ENCODE peak calls at places on chromosomes 11 and 22, in four cellular contexts. U, B, I and K are unnamed samples.
A peak's percentile ranks its signal among the peaks of the same experiment; 100 is the strongest.

GRCh38 chr11:109138200-109138599 is 283.8 kb upstream of the C11orf87 start:
- DNase-seq in I (no peak), U (peak; percentile 31), B (no peak), K (no peak)

GRCh38 chr11:96065379-96065778 is 141.5 kb upstream of the MTMR2 start:
- DNase-seq in B (no peak), I (no peak), U (peak; percentile 33), K (no peak)

GRCh38 chr11:97687106-97687505 is 1297.3 kb downstream of the JRKL start:
- DNase-seq in B (no peak), I (no peak), U (no peak), K (no peak)

GRCh38 chr11:62791501-62792192 is at the start of gene TMEM223:
- DNase-seq in I (peak; percentile 85), B (peak; percentile 94), U (peak; percentile 70), K (no peak)

GRCh38 chr11:16412525-16413194 is 56.3 kb upstream of the SOX6 start:
- DNase-seq in U (no peak), B (no peak), I (no peak), K (no peak)

GRCh38 chr22:48099671-48100070 is 1337.2 kb downstream of the TBC1D22A start:
- DNase-seq in U (no peak), B (peak; percentile 38), I (no peak), K (no peak)

GRCh38 chr22:22935546-22936157 is 48.0 kb downstream of the IGLL5 start:
- DNase-seq in I (no peak), B (no peak), U (no peak), K (no peak)

GRCh38 chr11:32184057-32185055 is 93.5 kb downstream of the RCN1 start:
- DNase-seq in U (no peak), B (no peak), I (no peak), K (no peak)

GRCh38 chr11:87180743-87181142 is 143.0 kb downstream of the TMEM135 start:
- DNase-seq in B (no peak), I (no peak), U (peak; percentile 85), K (no peak)

GRCh38 chr11:9700105-9700801 is 36.4 kb downstream of the SWAP70 start:
- DNase-seq in I (no peak), U (no peak), B (no peak), K (peak; percentile 64)

GRCh38 chr11:11430431-11430830 is 77.4 kb upstream of the CSNK2A3 start:
- DNase-seq in I (no peak), B (no peak), U (no peak), K (no peak)

GRCh38 chr11:65334696-65335295 is 1.1 kb downstream of the DPF2 start:
- DNase-seq in I (no peak), B (no peak), U (no peak), K (no peak)

GRCh38 chr11:3046190-3046589 is 11.0 kb downstream of the CARS1 start:
- DNase-seq in I (no peak), U (no peak), B (no peak), K (no peak)

GRCh38 chr11:105179542-105180278 is 40.1 kb upstream of the CARD18 start:
- DNase-seq in I (no peak), B (no peak), U (no peak), K (peak; percentile 14)

GRCh38 chr22:43217285-43218030 is 30.5 kb upstream of the TTLL12 start:
- DNase-seq in B (no peak), I (no peak), U (no peak), K (no peak)

GRCh38 chr11:116948375-116948774 is 111.0 kb upstream of the APOA1 start:
- DNase-seq in I (no peak), B (no peak), U (no peak), K (no peak)

GRCh38 chr11:130166457-130166784 is 6.8 kb downstream of the ST14 start:
- DNase-seq in I (no peak), B (no peak), U (peak; percentile 89), K (no peak)

GRCh38 chr11:128689946-128690745 is 3.7 kb upstream of the FLI1 start:
- DNase-seq in I (no peak), U (no peak), B (no peak), K (no peak)

GRCh38 chr11:34483475-34483874 is 30.1 kb downstream of the ELF5 start:
- DNase-seq in I (no peak), B (no peak), U (no peak), K (no peak)

GRCh38 chr11:12674571-12674935 is 332 bp downstream of the TEAD1 start:
- DNase-seq in U (no peak), I (no peak), B (peak; percentile 79), K (no peak)

DNA sequence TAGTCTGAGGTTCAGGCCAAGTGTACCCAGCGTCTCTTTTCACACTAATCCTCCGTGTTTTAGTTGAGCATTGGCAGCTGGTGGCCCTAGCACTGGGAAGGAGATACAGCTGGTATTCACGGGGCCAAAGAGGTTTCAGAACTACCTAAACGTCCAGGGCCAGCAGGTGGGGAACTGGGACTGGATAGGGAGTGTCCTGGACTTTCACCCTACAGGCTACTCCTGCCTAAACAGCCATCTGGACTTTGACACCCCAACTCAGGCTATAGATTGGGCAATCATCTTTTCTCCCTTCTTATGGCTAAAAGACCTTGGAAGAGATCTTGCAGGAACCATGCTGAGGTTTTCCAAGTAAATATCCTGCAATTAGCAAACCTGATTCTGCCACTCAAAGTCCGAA is 2.8 kb downstream of the SPON1 start:
- DNase-seq in B (no peak), U (no peak), I (no peak), K (no peak)
- H3K4me3 ChIP-seq in B (no peak overlapping the region), U (no peak overlapping the region), I (no peak overlapping the region), K (no peak overlapping the region)

GRCh38 chr11:24779791-24780190 is 282.9 kb downstream of the LUZP2 start:
- DNase-seq in U (no peak), B (no peak), I (no peak), K (no peak)

GRCh38 chr11:24781288-24781687 is 284.4 kb downstream of the LUZP2 start:
- DNase-seq in B (no peak), U (no peak), I (no peak), K (no peak)
- TF ChIP-seq CTCF in B (no peak), U (no peak), I (no peak), K (no peak)

GRCh38 chr11:46392421-46393230 is 1.1 kb upstream of the CHRM4 start:
- DNase-seq in I (peak; percentile 85), U (peak; percentile 71), B (peak; percentile 92), K (peak; percentile 42)
- H3K4me3 ChIP-seq in I (no peak overlapping the region), U (peak overlapping the region; percentile 44), B (peak overlapping the region; percentile 54), K (no peak overlapping the region)

DNA sequence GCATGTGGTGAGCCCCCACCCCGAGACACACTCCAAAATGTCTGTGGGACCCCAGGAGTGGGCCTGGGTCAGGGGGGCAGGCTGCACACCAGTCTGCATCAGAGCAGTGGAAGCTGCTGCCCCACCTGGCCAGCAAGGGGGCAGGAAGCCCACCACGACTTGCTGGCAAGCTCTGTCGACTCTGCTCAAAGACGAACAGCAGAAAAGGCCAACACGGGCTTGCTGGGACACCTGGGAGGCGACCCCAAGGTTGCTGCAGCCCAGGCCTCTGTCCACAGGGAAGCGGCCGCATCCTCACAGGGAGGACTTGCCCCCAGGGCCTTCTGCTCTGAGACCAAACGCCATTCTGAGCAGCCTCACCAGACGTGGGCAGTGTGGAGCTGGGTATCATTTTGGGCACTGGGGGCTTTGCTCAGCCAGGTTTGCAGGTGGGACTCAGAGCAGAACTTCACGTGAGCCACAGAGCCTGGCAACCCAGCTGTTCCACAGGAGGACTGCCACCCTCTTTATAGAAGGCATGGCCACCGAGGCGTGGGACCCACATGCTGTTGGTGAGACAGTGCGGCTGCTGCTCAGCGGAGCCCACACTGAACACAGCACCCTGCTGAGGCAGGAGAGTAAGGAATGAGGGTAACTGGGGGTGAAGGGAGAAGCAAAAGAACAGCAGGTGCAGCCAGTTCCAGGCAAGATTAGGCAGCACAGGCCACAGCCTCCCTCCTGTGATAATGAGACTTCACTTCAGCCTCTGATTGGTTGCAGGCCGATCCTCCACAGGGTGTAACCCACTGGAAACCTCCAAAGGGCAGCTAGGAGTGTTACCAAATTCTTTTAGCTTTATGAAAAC is 11.0 kb downstream of the IL17REL start:
- DNase-seq in U (no peak), B (no peak), I (no peak), K (no peak)
- TF ChIP-seq CTCF in U (no peak), B (no peak), I (no peak), K (no peak)

DNA sequence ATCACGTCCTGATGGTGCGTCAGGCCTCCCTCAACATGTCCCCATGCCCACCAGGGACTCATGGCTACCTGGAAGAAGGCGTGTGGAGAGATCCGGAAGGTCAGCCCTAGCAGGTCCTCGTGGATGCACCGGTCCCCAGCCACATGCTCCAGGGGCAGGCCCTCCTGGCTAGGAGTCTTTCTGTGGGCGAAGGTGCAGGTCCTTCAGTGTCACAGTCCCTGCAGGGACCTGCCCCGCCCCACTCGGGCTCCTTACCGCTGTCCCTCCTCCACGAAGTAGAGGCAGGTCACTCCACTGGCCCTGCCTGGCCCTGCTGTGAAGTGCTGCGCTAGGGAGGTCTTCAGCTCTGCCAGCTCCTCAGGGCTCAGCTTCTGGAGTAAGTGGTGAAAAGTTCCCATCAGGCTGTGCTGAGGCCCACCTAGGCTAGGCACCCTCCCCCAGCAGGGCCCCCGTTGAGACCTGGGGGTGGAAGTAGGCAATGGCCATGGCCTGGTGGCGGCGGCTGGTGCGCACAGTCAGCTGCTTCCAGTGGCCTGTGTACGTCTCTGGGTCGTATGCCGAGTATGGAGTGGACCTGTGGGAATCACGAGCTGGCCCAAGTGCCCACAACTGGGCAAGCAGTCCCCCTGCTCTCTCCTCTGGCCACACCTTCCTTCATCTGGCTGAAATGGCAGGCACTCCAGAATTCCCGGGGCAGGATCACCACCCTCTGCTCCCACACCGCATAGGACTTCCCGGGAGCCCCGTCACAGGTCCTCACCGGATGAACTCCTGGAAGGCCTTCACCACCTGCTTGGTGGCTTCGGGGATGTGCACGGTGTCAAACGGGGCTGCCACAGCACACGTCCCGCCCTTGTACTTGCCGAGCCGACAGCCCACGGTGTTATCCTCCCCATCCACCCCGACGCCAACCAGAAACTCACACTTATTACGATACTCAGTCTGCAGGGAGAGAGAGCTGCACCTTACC is 1.1 kb upstream of the RANBP1 start:
- DNase-seq in U (no peak), B (no peak), I (no peak), K (no peak)
- H3K4me3 ChIP-seq in U (no peak overlapping the region), B (no peak overlapping the region), I (no peak overlapping the region), K (no peak overlapping the region)

DNA sequence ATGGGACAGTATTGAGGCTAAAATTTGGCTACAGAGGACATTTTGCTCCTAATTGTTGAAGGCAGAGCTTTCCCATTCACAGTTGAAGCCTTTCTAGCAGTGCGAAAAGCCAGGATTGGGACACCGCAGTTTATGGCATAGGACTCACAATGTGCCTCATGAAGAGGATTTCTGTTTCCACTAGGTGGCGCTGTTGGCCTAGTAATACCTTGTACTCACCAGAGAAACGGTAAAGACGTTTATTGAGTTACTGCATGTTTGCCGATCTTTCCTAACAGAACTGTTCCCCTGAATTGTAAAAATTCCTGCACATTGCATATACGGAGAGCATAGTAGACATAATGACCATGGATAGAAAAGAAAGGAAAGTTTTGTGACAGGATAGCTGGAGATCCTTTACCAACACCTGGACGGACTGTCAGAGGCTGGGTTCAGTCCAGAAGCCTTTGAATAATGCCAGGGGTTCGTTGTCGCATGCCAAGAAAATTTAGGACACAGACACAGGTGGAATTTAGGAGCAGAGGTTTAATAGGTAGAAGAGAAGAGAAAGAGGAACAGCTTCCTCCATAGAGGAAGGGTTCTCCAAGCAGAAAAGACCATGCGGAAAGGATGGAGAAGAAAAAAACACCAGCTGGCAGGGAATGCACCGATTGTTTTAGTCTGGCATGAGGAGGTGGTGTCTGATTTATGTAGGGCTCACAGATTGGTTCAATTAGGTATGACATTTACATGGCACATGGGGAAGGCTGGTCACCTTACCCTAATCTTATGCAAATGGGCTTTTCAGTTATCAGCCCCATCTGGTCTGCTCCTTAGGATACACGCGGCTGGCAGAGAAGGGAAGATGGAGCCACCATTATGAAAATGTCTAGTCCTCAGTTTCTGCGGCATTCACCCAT is 10.8 kb upstream of the OR51D1 start:
- DNase-seq in U (peak; percentile 48), I (peak; percentile 46), B (no peak), K (peak; percentile 95)
- TF ChIP-seq CTCF in U (peak; percentile 57), I (no peak), B (peak; percentile 8), K (peak; percentile 81)